ENCODE peak calls at places on chromosomes 5 and 9, in six cellular contexts. H is gastrocnemius medialis; L is CD8-positive, alpha-beta T cell; V is HCT116; U is sigmoid colon; T is ovary. Z is an unnamed sample.

GRCh38 chr5:40570408-40571129 is 109.1 kb upstream of the PTGER4 start:
- DNase-seq in H (no peak), L (no peak), T (no peak), U (no peak), V (no peak), Z (peak)

GRCh38 chr5:6359941-6360683 is 18.2 kb downstream of the MED10 start:
- DNase-seq in L (peak), U (no peak), T (no peak), H (no peak), V (no peak), Z (no peak)

GRCh38 chr9:95065224-95065623 is 252.3 kb downstream of the FANCC start:
- DNase-seq in V (no peak), T (no peak), H (peak), U (peak), L (no peak), Z (no peak)

GRCh38 chr5:106399381-106399780 is 1271.4 kb downstream of the EFNA5 start:
- DNase-seq in U (no peak), L (no peak), T (no peak), H (no peak), V (no peak), Z (no peak)

GRCh38 chr5:27821681-27822080 is 783.3 kb upstream of the CDH9 start:
- DNase-seq in L (no peak), H (no peak), T (no peak), V (no peak), U (no peak), Z (peak)

GRCh38 chr5:7886849-7887460 is 18.0 kb downstream of the MTRR start:
- DNase-seq in T (no peak), H (no peak), L (no peak), V (peak), U (no peak), Z (peak)

GRCh38 chr5:5492087-5492933 is 69.8 kb downstream of the ICE1 start:
- DNase-seq in T (no peak), L (peak), V (peak), U (no peak), H (no peak), Z (peak)

GRCh38 chr5:56681346-56681745 is 134.0 kb upstream of the MAP3K1 start:
- DNase-seq in L (no peak), U (no peak), V (no peak), T (no peak), H (no peak), Z (no peak)

GRCh38 chr9:130480673-130481072 is 35.9 kb downstream of the ASS1 start:
- DNase-seq in U (no peak), V (no peak), L (no peak), T (no peak), H (no peak), Z (peak)

GRCh38 chr5:103560826-103561225 is 1.8 kb downstream of the NUDT12 start:
- DNase-seq in U (no peak), V (no peak), L (no peak), H (no peak), T (no peak), Z (no peak)

GRCh38 chr5:72380491-72381274 is 60.5 kb downstream of the PTCD2 start:
- DNase-seq in L (no peak), U (no peak), H (no peak), V (no peak), T (no peak), Z (no peak)

GRCh38 chr5:308672-309271 is 12.7 kb upstream of the AHRR start:
- DNase-seq in L (no peak), V (no peak), U (no peak), T (peak), H (no peak), Z (peak)

GRCh38 chr9:72958485-72959266 is 5.8 kb upstream of the ALDH1A1 start:
- DNase-seq in V (no peak), L (no peak), T (no peak), U (no peak), H (no peak), Z (no peak)

GRCh38 chr5:138129347-138129746 is 9.9 kb downstream of the NME5 start:
- DNase-seq in U (no peak), L (no peak), T (no peak), V (no peak), H (no peak), Z (no peak)

GRCh38 chr5:168884040-168884439 is 304.9 kb upstream of the PANK3 start:
- DNase-seq in V (no peak), L (no peak), T (no peak), U (no peak), H (no peak), Z (no peak)

GRCh38 chr9:94672811-94673487 is 33.6 kb upstream of the FBP1 start:
- DNase-seq in V (no peak), T (no peak), U (no peak), L (no peak), H (no peak), Z (peak)

GRCh38 chr5:6725448-6725847 is 12.2 kb downstream of the TENT4A start:
- DNase-seq in U (no peak), L (no peak), V (no peak), T (no peak), H (no peak), Z (no peak)

DNA sequence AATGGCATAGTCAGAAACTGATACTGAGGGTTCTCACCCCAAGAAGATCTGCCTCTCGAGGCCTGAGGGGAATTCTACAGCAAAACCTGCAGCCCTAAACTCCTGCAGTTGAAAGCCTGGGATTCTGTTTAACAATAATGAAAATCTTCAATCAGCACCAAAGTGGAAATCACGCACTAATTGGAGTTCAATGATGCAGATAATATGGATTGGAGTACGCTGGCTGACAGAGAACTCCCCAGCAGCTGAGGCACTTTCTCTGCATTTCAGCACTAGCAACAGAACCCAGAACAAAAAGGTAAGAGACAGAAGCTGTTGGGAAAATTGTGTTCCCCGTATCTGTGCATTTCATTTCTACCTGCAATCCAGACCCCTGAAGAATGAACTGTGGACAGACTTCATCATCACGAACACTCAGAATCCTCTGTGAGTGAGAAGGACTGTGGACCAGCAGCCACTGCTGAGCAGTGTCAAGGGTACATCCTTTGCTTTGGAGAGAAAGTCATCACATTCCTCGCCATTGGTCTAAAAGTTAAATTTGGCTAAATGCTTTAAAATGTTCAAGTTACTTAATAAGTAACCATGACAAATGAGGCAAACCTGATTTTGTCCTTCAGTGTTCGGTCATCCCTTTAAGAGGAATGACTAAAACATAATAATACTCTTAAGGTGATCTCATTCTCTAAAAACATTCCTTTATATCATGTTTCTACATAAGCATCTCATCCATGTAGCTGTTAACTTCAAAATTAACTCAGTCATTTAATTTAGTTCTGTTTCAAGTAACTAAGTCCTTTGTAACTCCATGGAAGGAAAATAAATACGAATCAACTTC is 126.1 kb downstream of the GAS1 start:
- DNase-seq in T (no peak), H (no peak), U (no peak), V (no peak), L (no peak), Z (no peak)
- H3K4me3 ChIP-seq in T (no peak), H (no peak), U (no peak), V (no peak), L (no peak), Z (no peak)

GRCh38 chr5:54526604-54527359 is 9.2 kb downstream of the SNX18 start:
- DNase-seq in L (no peak), V (no peak), U (no peak), H (no peak), T (no peak), Z (no peak)

GRCh38 chr5:54525692-54526091 is 8.1 kb downstream of the SNX18 start:
- DNase-seq in H (no peak), L (no peak), T (no peak), U (no peak), V (no peak), Z (no peak)

GRCh38 chr5:54524704-54525103 is 7.1 kb downstream of the SNX18 start:
- DNase-seq in T (peak), H (no peak), U (peak), V (no peak), L (no peak), Z (no peak)

GRCh38 chr5:54524082-54524481 is 6.5 kb downstream of the SNX18 start:
- DNase-seq in T (no peak), L (no peak), U (no peak), H (no peak), V (no peak), Z (no peak)

GRCh38 chr5:54525226-54525625 is 7.7 kb downstream of the SNX18 start:
- DNase-seq in V (no peak), H (no peak), T (no peak), L (no peak), U (no peak), Z (no peak)
- H3K4me3 ChIP-seq in V (no peak), H (no peak), T (no peak), L (no peak), U (no peak), Z (no peak)

GRCh38 chr9:34547960-34548603 is 25.3 kb upstream of the ENHO start:
- DNase-seq in U (peak), T (peak), H (peak), L (no peak), V (peak), Z (peak)

GRCh38 chr9:34545497-34545896 is 22.7 kb upstream of the ENHO start:
- DNase-seq in H (no peak), L (no peak), V (no peak), T (no peak), U (peak), Z (no peak)

GRCh38 chr9:34546834-34547827 is 24.3 kb upstream of the ENHO start:
- DNase-seq in V (peak), T (peak), L (peak), U (peak), H (peak), Z (peak)

GRCh38 chr9:34544035-34544434 is 21.2 kb upstream of the ENHO start:
- DNase-seq in T (no peak), H (no peak), U (peak), V (no peak), L (no peak), Z (no peak)

DNA sequence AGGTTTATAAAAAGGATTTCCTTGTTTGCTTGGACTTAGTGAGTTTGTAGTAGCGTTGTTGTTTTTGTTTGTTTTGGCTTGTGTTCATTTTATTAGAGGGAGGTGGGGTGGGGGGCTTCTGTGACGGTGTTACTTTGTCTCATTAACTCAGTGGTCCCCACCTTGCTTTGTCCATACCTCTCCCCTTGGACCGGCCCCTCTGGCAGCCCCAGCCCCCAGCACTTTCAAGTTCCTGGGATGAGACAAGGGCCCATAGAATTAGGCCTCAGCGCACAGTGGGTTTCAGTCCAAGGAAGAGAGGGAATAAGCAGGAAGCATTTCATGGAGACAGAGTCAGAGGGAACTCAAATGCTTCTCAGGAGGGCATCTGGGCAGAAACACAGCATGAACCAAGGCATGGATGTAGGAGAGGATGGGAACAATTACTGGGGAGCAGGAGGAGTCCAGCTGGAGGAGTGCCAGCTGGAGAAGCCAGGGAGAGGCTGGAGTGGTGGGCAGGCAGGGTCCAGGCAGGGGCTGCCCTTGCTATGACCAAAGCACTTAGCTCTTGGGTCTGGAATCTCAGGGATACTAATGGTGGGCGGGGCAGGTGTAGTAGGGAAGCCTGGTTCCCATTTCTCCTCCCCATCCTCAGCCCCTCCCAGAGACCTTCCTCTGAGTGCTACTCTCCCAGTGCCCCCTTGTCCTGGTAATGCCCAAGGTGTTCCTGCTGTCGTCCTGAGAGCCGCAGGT is 23.5 kb upstream of the ENHO start:
- DNase-seq in H (no peak), L (no peak), T (no peak), V (no peak), U (peak), Z (no peak)
- H3K4me3 ChIP-seq in H (no peak), L (no peak), T (no peak), V (no peak), U (no peak), Z (no peak)

GRCh38 chr9:123320814-123321213 is 35.2 kb upstream of the CRB2 start:
- DNase-seq in T (no peak), L (no peak), U (no peak), H (no peak), V (no peak), Z (no peak)

GRCh38 chr9:123318961-123319421 is 37.0 kb upstream of the CRB2 start:
- DNase-seq in U (peak), V (no peak), H (no peak), T (peak), L (no peak), Z (no peak)

GRCh38 chr9:123319541-123320339 is 36.3 kb upstream of the CRB2 start:
- DNase-seq in H (no peak), V (no peak), L (no peak), U (no peak), T (no peak), Z (no peak)

GRCh38 chr9:123316053-123316718 is 39.8 kb upstream of the CRB2 start:
- DNase-seq in L (no peak), T (no peak), U (no peak), V (no peak), H (no peak), Z (no peak)

GRCh38 chr9:123318192-123318591 is 37.8 kb upstream of the CRB2 start:
- DNase-seq in L (no peak), U (no peak), V (no peak), H (no peak), T (no peak), Z (peak)
- H3K4me3 ChIP-seq in L (no peak), U (no peak), V (no peak), H (no peak), T (no peak), Z (no peak)

DNA sequence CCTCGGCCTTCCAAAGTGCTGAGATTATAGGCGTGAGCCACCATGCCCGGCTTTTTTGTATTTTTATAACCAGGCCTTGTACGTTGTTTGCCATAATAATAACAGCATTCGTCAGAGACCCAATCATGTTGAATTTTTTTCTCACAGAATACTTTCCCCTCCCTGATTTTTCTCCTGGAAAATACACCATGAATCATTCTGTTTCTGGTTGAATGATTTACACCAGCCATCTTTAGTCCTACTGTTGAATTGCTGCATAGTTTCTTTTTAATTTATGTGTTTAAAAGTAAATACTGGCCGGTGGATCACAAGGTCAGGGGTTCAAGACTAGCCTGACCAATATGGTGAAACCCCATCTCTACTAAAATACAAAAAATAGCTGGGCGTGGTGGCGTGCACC is 3.5 kb downstream of the CNOT8 start:
- DNase-seq in U (no peak), V (no peak), T (no peak), H (no peak), L (no peak), Z (no peak)
- H3K4me3 ChIP-seq in U (no peak), V (no peak), T (no peak), H (no peak), L (no peak), Z (no peak)

GRCh38 chr5:151151793-151152192 is 5.8 kb downstream of the ANXA6 start:
- DNase-seq in H (no peak), V (no peak), L (no peak), T (no peak), U (no peak), Z (no peak)
- H3K4me3 ChIP-seq in H (no peak), V (no peak), L (no peak), T (no peak), U (no peak), Z (no peak)

GRCh38 chr9:114745879-114746550 is 59.8 kb downstream of the TNFSF15 start:
- DNase-seq in V (no peak), U (no peak), H (no peak), T (no peak), L (no peak), Z (no peak)

GRCh38 chr9:114746591-114746990 is 59.2 kb downstream of the TNFSF15 start:
- DNase-seq in U (no peak), V (no peak), H (no peak), L (no peak), T (no peak), Z (no peak)

GRCh38 chr9:114745108-114745848 is 60.6 kb downstream of the TNFSF15 start:
- DNase-seq in T (no peak), L (no peak), H (no peak), V (no peak), U (no peak), Z (no peak)

GRCh38 chr9:114742947-114743346 is 61.0 kb upstream of the TEX48 start:
- DNase-seq in V (no peak), T (no peak), H (no peak), L (no peak), U (no peak), Z (peak)

DNA sequence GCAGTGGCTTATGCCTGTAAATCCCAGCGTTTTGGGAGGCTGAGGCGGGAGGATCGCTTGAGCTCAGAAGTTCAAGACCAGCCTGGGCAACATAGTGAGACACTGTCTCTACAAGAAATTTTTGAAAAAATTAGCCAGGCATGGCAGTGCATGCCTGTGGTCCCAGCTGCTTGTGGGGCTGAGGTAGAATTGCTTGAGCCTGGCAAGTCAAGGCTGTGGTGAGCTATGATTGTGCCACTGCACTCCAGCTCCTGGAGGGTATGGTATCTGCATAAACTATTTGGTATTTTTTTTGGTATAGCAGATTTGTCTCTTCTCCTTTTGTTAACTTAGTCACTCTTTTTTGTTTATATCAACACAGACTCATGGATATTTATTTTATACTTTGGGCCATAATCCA is 61.5 kb upstream of the TEX48 start:
- DNase-seq in V (no peak), H (no peak), U (no peak), L (no peak), T (no peak), Z (no peak)
- H3K4me3 ChIP-seq in V (no peak), H (no peak), U (no peak), L (no peak), T (no peak), Z (no peak)

Z was measured in cardiac muscle cell.